ENCODE peak calls at places on chromosomes 6 and 20, in nine cellular contexts. S is stimulated activated naive B cell treated with anti-CD40 and anti-IgM and Interleukin-4, amounts not matched to agents 10 μg/mL and 1 μg/mL and 100 μg/mL, for 72 hours; H is smooth muscle cell of the brain vasculature; O is activated naive CD4-positive, alpha-beta T cell; T is astrocyte of the spinal cord; I is posterior cingulate gyrus; J is HTR-8/SVneo; C is keratinocyte; K is fibroblast of pulmonary artery. D is an unnamed sample.
A peak's percentile ranks its signal among the peaks of the same experiment; 100 is the strongest.

GRCh38 chr20:56400001-56400640 is 7.7 kb downstream of the CSTF1 start:
- DNase-seq in I (no peak), H (peak; percentile 66), S (peak; percentile 10), K (peak; percentile 93), T (peak; percentile 80), C (no peak), O (peak; percentile 48), J (peak; percentile 87), D (no peak)

GRCh38 chr20:17651761-17652388 is 30.2 kb downstream of the RRBP1 start:
- DNase-seq in K (no peak), S (no peak), J (no peak), I (no peak), C (no peak), T (no peak), O (no peak), H (no peak), D (no peak)

GRCh38 chr20:52494244-52494643 is 302.7 kb upstream of the ZFP64 start:
- DNase-seq in S (no peak), K (peak; percentile 93), C (peak; percentile 32), I (no peak), O (no peak), J (peak; percentile 60), T (peak; percentile 87), H (no peak), D (no peak)

GRCh38 chr6:49409951-49410542 is 53.0 kb downstream of the MMUT start:
- DNase-seq in O (peak; percentile 20), J (peak; percentile 51), T (peak; percentile 60), I (peak; percentile 28), S (peak; percentile 18), C (peak; percentile 28), K (peak; percentile 83), H (peak; percentile 60), D (peak; percentile 1)

GRCh38 chr6:170257376-170257775 is 33.5 kb downstream of the DLL1 start:
- DNase-seq in S (no peak), K (no peak), T (no peak), O (no peak), J (no peak), H (no peak), I (no peak), C (no peak), D (no peak)

GRCh38 chr6:156731436-156731835 is 45.7 kb upstream of the ARID1B start:
- DNase-seq in J (no peak), H (no peak), K (peak; percentile 31), I (no peak), O (no peak), S (no peak), C (no peak), T (peak; percentile 27), D (no peak)

GRCh38 chr20:34983089-34983820 is 27.6 kb downstream of the MYH7B start:
- DNase-seq in I (no peak), T (no peak), J (no peak), C (no peak), S (no peak), O (no peak), K (no peak), H (no peak), D (no peak)

GRCh38 chr6:28980797-28981390 is 24.2 kb downstream of the ZNF311 start:
- DNase-seq in C (no peak), H (peak; percentile 79), J (peak; percentile 75), I (no peak), S (peak; percentile 47), K (peak; percentile 83), O (no peak), T (peak; percentile 89), D (peak; percentile 40)

GRCh38 chr6:82364087-82365010 is 732 bp downstream of the TPBG start:
- DNase-seq in I (no peak), J (peak; percentile 44), C (no peak), T (peak; percentile 73), K (peak; percentile 69), H (no peak), S (no peak), O (no peak), D (peak; percentile 13)

GRCh38 chr6:168888102-168888501 is 365.5 kb downstream of the THBS2 start:
- DNase-seq in J (no peak), T (no peak), C (no peak), O (no peak), K (no peak), S (no peak), H (no peak), I (no peak), D (no peak)

GRCh38 chr6:108463789-108464188 is 96.9 kb upstream of the FOXO3 start:
- DNase-seq in O (no peak), K (peak; percentile 41), J (no peak), H (no peak), I (no peak), C (no peak), T (peak; percentile 14), S (no peak), D (no peak)